ENCODE peak calls at places on chromosomes 4 and X, in five cellular contexts. One of them, this sample, is unnamed. For H3K36me3, the result is how much of the 10 kb centered on the place peaks cover.

GRCh38 chrX:1597345-1598020 is 6.1 kb downstream of the AKAP17A start:
- DNase-seq in mesenchymal stem cell: no peak
- DNase-seq in IMR-90: no peak
- DNase-seq in neuronal stem cell: no peak
- DNase-seq in H1: peak
- DNase-seq in this sample: no peak

GRCh38 chr4:8176547-8177399 is 18.2 kb upstream of the ABLIM2 start:
- DNase-seq in mesenchymal stem cell: peak
- DNase-seq in IMR-90: peak
- DNase-seq in neuronal stem cell: peak
- DNase-seq in H1: peak
- DNase-seq in this sample: peak

GRCh38 chr4:133493776-133494175 is 344.7 kb downstream of the PCDH10 start:
- DNase-seq in mesenchymal stem cell: no peak
- DNase-seq in IMR-90: no peak
- DNase-seq in neuronal stem cell: no peak
- DNase-seq in H1: no peak
- DNase-seq in this sample: peak

GRCh38 chr4:20046931-20047677 is 204.6 kb upstream of the SLIT2 start:
- DNase-seq in mesenchymal stem cell: no peak
- DNase-seq in IMR-90: peak
- DNase-seq in neuronal stem cell: no peak
- DNase-seq in H1: no peak
- DNase-seq in this sample: no peak

GRCh38 chrX:152810403-152810802 is 20.2 kb downstream of the CETN2 start:
- DNase-seq in mesenchymal stem cell: no peak
- DNase-seq in IMR-90: no peak
- DNase-seq in neuronal stem cell: no peak
- DNase-seq in H1: no peak
- DNase-seq in this sample: no peak

GRCh38 chr4:15674926-15675325 is 6.7 kb upstream of the FAM200B start:
- DNase-seq in mesenchymal stem cell: no peak
- DNase-seq in IMR-90: no peak
- DNase-seq in neuronal stem cell: no peak
- DNase-seq in H1: no peak
- DNase-seq in this sample: no peak

GRCh38 chrX:119672252-119672825 is 20.6 kb downstream of the SEPTIN6 start:
- DNase-seq in mesenchymal stem cell: no peak
- DNase-seq in IMR-90: peak
- DNase-seq in neuronal stem cell: no peak
- DNase-seq in H1: no peak
- DNase-seq in this sample: no peak

GRCh38 chr4:158238574-158238973 is 28.3 kb downstream of the TMEM144 start:
- DNase-seq in mesenchymal stem cell: no peak
- DNase-seq in IMR-90: no peak
- DNase-seq in neuronal stem cell: no peak
- DNase-seq in H1: no peak
- DNase-seq in this sample: no peak

DNA sequence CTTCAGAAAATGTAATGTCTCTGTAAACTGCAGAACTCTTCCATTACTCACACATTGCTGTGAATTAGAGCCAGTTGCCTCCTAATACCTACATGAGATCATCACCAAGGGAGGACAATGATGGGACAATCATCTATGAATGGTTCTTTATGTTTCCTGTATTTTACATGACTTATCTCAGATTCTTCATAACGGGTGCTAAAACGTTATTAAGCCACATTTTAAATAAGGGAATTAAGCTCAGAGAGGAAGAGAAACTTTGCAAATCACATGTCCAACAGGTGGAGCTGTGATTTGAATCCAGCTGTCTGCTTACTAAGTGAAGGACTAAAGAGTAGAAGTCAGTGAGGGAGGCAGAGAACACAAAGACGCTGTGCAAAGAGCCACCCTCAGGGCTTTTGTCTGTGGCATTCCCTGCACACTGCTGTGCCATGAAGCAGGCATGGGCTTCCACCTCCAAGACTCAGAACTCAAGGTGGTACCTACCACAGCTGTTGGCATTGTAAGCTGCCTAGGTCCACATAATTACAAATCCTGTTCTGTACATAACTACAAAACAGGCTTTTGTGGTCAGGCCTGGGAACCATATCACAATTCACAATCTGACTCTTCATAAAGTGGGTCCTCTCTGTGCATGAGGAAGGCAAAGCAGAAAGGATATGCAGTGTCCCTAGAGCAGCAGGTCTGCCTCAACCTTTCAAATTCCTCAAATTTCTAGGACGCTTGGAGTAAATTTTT is 12.8 kb downstream of the TBC1D9 start:
- DNase-seq in mesenchymal stem cell: peak
- DNase-seq in IMR-90: peak
- DNase-seq in neuronal stem cell: peak
- DNase-seq in H1: no peak
- DNase-seq in this sample: no peak
- H2AFZ ChIP-seq in mesenchymal stem cell: no peak
- H2AFZ ChIP-seq in IMR-90: peak
- H2AFZ ChIP-seq in neuronal stem cell: no peak
- H2AFZ ChIP-seq in H1: peak
- H2AFZ ChIP-seq in this sample: no peak

GRCh38 chrX:10137516-10137915 is 19.3 kb upstream of the CLCN4 start:
- DNase-seq in mesenchymal stem cell: no peak
- DNase-seq in IMR-90: no peak
- DNase-seq in neuronal stem cell: no peak
- DNase-seq in H1: no peak
- DNase-seq in this sample: no peak
- H3K36me3 ChIP-seq in mesenchymal stem cell: under half
- H3K36me3 ChIP-seq in IMR-90: under half
- H3K36me3 ChIP-seq in neuronal stem cell: half or more
- H3K36me3 ChIP-seq in H1: under half
- H3K36me3 ChIP-seq in this sample: under half

GRCh38 chr4:101950258-101950979 is 159.9 kb downstream of the BANK1 start:
- DNase-seq in mesenchymal stem cell: no peak
- DNase-seq in IMR-90: no peak
- DNase-seq in neuronal stem cell: no peak
- DNase-seq in H1: no peak
- DNase-seq in this sample: no peak
- H2BK5ac ChIP-seq in mesenchymal stem cell: no peak
- H2BK5ac ChIP-seq in IMR-90: no peak
- H2BK5ac ChIP-seq in neuronal stem cell: no peak
- H2BK5ac ChIP-seq in H1: peak
- H2BK5ac ChIP-seq in this sample: no peak

DNA sequence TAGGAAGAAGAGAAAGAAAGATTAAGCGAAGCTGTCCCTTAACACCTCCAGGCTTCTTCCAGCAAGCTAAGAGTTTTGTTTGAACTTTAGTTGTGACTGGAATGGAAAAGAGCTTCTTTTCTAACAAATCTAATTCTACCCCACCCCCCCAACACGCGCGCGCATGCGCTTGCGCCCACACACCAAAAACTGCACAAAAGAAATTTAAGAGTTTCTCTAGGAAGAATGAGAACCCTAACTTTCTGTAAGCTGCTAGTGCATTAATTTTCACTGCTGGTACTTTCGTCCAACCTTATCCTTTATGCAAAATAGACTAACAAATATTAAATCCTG is 9.0 kb upstream of the INTU start:
- DNase-seq in mesenchymal stem cell: peak
- DNase-seq in IMR-90: peak
- DNase-seq in neuronal stem cell: no peak
- DNase-seq in H1: no peak
- DNase-seq in this sample: peak
- H2AFZ ChIP-seq in mesenchymal stem cell: no peak
- H2AFZ ChIP-seq in IMR-90: peak
- H2AFZ ChIP-seq in neuronal stem cell: peak
- H2AFZ ChIP-seq in H1: peak
- H2AFZ ChIP-seq in this sample: no peak

GRCh38 chr4:130044788-130045531 is 949.0 kb downstream of the C4orf33 start:
- DNase-seq in mesenchymal stem cell: no peak
- DNase-seq in IMR-90: no peak
- DNase-seq in neuronal stem cell: no peak
- DNase-seq in H1: no peak
- DNase-seq in this sample: no peak
- H3K36me3 ChIP-seq in mesenchymal stem cell: under half
- H3K36me3 ChIP-seq in IMR-90: under half
- H3K36me3 ChIP-seq in neuronal stem cell: under half
- H3K36me3 ChIP-seq in H1: under half
- H3K36me3 ChIP-seq in this sample: under half

GRCh38 chr4:122827258-122827887 is 742 bp downstream of the FGF2 start:
- DNase-seq in mesenchymal stem cell: peak
- DNase-seq in IMR-90: peak
- DNase-seq in neuronal stem cell: peak
- DNase-seq in H1: no peak
- DNase-seq in this sample: no peak
- H2BK5ac ChIP-seq in mesenchymal stem cell: peak
- H2BK5ac ChIP-seq in IMR-90: peak
- H2BK5ac ChIP-seq in neuronal stem cell: peak
- H2BK5ac ChIP-seq in H1: peak
- H2BK5ac ChIP-seq in this sample: no peak

GRCh38 chr4:90095000-90095399 is 32.2 kb upstream of the CCSER1 start:
- DNase-seq in mesenchymal stem cell: no peak
- DNase-seq in IMR-90: no peak
- DNase-seq in neuronal stem cell: peak
- DNase-seq in H1: no peak
- DNase-seq in this sample: no peak
- H2AFZ ChIP-seq in mesenchymal stem cell: no peak
- H2AFZ ChIP-seq in IMR-90: no peak
- H2AFZ ChIP-seq in neuronal stem cell: no peak
- H2AFZ ChIP-seq in H1: no peak
- H2AFZ ChIP-seq in this sample: no peak

GRCh38 chrX:53193093-53193492 is 31.9 kb downstream of the KDM5C start:
- DNase-seq in mesenchymal stem cell: no peak
- DNase-seq in IMR-90: no peak
- DNase-seq in neuronal stem cell: no peak
- DNase-seq in H1: no peak
- DNase-seq in this sample: no peak
- H3K36me3 ChIP-seq in mesenchymal stem cell: half or more
- H3K36me3 ChIP-seq in IMR-90: half or more
- H3K36me3 ChIP-seq in neuronal stem cell: half or more
- H3K36me3 ChIP-seq in H1: under half
- H3K36me3 ChIP-seq in this sample: under half